ENCODE peak calls at places on chromosome 5, in nine cellular contexts. C is foreskin fibroblast; P is iris pigment epithelial cell; Y is GM18507; X is ACHN; R is Kasumi-1; B is activated CD4-positive, alpha-beta T cell treated with anti-CD3 and anti-CD28 coated beads, Interleukin-2, amount 50 U/mL, for 1 hour; M is NCI-H82; L is RPMI7951. T is an unnamed sample.

GRCh38 chr5:67165524-67166459 is 30.8 kb downstream of the CD180 start:
- DNase-seq in C (peak), P (peak), Y (peak), X (no peak), R (peak), B (peak), M (no peak), L (peak), T (peak)

GRCh38 chr5:160369990-160370712 is at the start of gene C1QTNF2:
- DNase-seq in C (peak), P (peak), Y (no peak), X (peak), R (no peak), B (no peak), M (no peak), L (peak), T (peak)

GRCh38 chr5:81553570-81554212 is 159.8 kb upstream of the ACOT12 start:
- DNase-seq in C (no peak), P (no peak), Y (no peak), X (no peak), R (no peak), B (no peak), M (no peak), L (no peak), T (no peak)

GRCh38 chr5:181243020-181243520 is 636 bp downstream of the RACK1 start:
- DNase-seq in C (peak), P (peak), Y (no peak), X (peak), R (no peak), B (peak), M (no peak), L (no peak), T (no peak)

GRCh38 chr5:137155621-137156020 is 343.5 kb downstream of the SPOCK1 start:
- DNase-seq in C (no peak), P (no peak), Y (no peak), X (no peak), R (no peak), B (no peak), M (no peak), L (no peak), T (no peak)

GRCh38 chr5:80600943-80601693 is 31.0 kb upstream of the ANKRD34B start:
- DNase-seq in C (no peak), P (no peak), Y (no peak), X (no peak), R (peak), B (no peak), M (no peak), L (no peak), T (no peak)

GRCh38 chr5:150000990-150001659 is 586 bp downstream of the HMGXB3 start:
- DNase-seq in C (peak), P (peak), Y (no peak), X (peak), R (no peak), B (peak), M (peak), L (peak), T (peak)

GRCh38 chr5:90483206-90483605 is 8.5 kb downstream of the POLR3G start:
- DNase-seq in C (no peak), P (peak), Y (no peak), X (no peak), R (no peak), B (no peak), M (no peak), L (no peak), T (no peak)

GRCh38 chr5:157690690-157691433 is 19.5 kb downstream of the C5orf52 start:
- DNase-seq in C (no peak), P (no peak), Y (no peak), X (no peak), R (no peak), B (no peak), M (no peak), L (no peak), T (no peak)

GRCh38 chr5:14545890-14546289 is 35.7 kb upstream of the OTULINL start:
- DNase-seq in C (no peak), P (no peak), Y (no peak), X (no peak), R (no peak), B (no peak), M (no peak), L (no peak), T (no peak)

GRCh38 chr5:133662578-133662977 is 50.2 kb upstream of the FSTL4 start:
- DNase-seq in C (no peak), P (no peak), Y (no peak), X (no peak), R (no peak), B (no peak), M (no peak), L (no peak), T (no peak)

GRCh38 chr5:154390096-154390495 is 55.7 kb upstream of the SAP30L start:
- DNase-seq in C (no peak), P (no peak), Y (no peak), X (peak), R (no peak), B (no peak), M (no peak), L (no peak), T (no peak)

GRCh38 chr5:219492-219891 is 1.4 kb downstream of the SDHA start:
- DNase-seq in C (peak), P (peak), Y (no peak), X (peak), R (peak), B (peak), M (peak), L (peak), T (no peak)

GRCh38 chr5:173139631-173140030 is 4.7 kb upstream of the BNIP1 start:
- DNase-seq in C (no peak), P (no peak), Y (no peak), X (no peak), R (no peak), B (no peak), M (no peak), L (no peak), T (no peak)

GRCh38 chr5:127998950-127999349 is 84.6 kb upstream of the SLC12A2 start:
- DNase-seq in C (no peak), P (no peak), Y (no peak), X (no peak), R (no peak), B (no peak), M (no peak), L (no peak), T (no peak)

GRCh38 chr5:746258-746761 is 38.2 kb downstream of the ZDHHC11B start:
- DNase-seq in C (no peak), P (no peak), Y (no peak), X (no peak), R (no peak), B (no peak), M (no peak), L (no peak), T (no peak)

GRCh38 chr5:126972062-126972895 is 58.1 kb downstream of the MARCHF3 start:
- DNase-seq in C (no peak), P (peak), Y (no peak), X (no peak), R (peak), B (no peak), M (no peak), L (no peak), T (no peak)

GRCh38 chr5:56851258-56851941 is 36.1 kb downstream of the MAP3K1 start:
- DNase-seq in C (peak), P (peak), Y (no peak), X (peak), R (no peak), B (no peak), M (no peak), L (no peak), T (no peak)

GRCh38 chr5:178108966-178109365 is 4.4 kb upstream of the N4BP3 start:
- DNase-seq in C (no peak), P (no peak), Y (no peak), X (no peak), R (no peak), B (no peak), M (no peak), L (no peak), T (no peak)

GRCh38 chr5:2507611-2508010 is 243.9 kb downstream of the IRX2 start:
- DNase-seq in C (no peak), P (no peak), Y (no peak), X (no peak), R (no peak), B (no peak), M (no peak), L (no peak), T (no peak)

GRCh38 chr5:14019768-14020167 is 75.3 kb upstream of the DNAH5 start:
- DNase-seq in C (no peak), P (no peak), Y (no peak), X (no peak), R (no peak), B (no peak), M (no peak), L (no peak), T (no peak)

GRCh38 chr5:72517961-72518690 is 10.9 kb upstream of the ZNF366 start:
- DNase-seq in C (peak), P (no peak), Y (no peak), X (no peak), R (peak), B (no peak), M (no peak), L (peak), T (peak)

GRCh38 chr5:82749453-82749852 is 327.7 kb downstream of the TMEM167A start:
- DNase-seq in C (peak), P (no peak), Y (no peak), X (no peak), R (no peak), B (no peak), M (no peak), L (peak), T (peak)

GRCh38 chr5:83645936-83646335 is 74.7 kb downstream of the HAPLN1 start:
- DNase-seq in C (peak), P (peak), Y (no peak), X (no peak), R (no peak), B (no peak), M (no peak), L (no peak), T (no peak)

GRCh38 chr5:6159864-6160199 is 218.5 kb downstream of the MED10 start:
- DNase-seq in C (no peak), P (no peak), Y (no peak), X (no peak), R (no peak), B (no peak), M (no peak), L (no peak), T (no peak)

GRCh38 chr5:160119142-160119904 is at the start of gene PWWP2A:
- DNase-seq in C (peak), P (peak), Y (peak), X (peak), R (peak), B (peak), M (peak), L (peak), T (peak)

GRCh38 chr5:179166886-179167841 is 107.0 kb downstream of the ZNF354C start:
- DNase-seq in C (peak), P (peak), Y (peak), X (no peak), R (peak), B (peak), M (peak), L (peak), T (peak)

GRCh38 chr5:118921946-118922345 is 66.4 kb downstream of the DTWD2 start:
- DNase-seq in C (no peak), P (no peak), Y (no peak), X (no peak), R (no peak), B (no peak), M (no peak), L (no peak), T (no peak)

GRCh38 chr5:169258372-169259000 is 42.5 kb downstream of the SLIT3 start:
- DNase-seq in C (peak), P (no peak), Y (no peak), X (no peak), R (no peak), B (no peak), M (no peak), L (peak), T (no peak)

GRCh38 chr5:115298811-115299210 is 2.4 kb upstream of the CCDC112 start:
- DNase-seq in C (no peak), P (no peak), Y (no peak), X (no peak), R (no peak), B (no peak), M (no peak), L (no peak), T (no peak)

GRCh38 chr5:38636626-38637025 is 80.2 kb upstream of the LIFR start:
- DNase-seq in C (no peak), P (no peak), Y (no peak), X (no peak), R (no peak), B (no peak), M (no peak), L (no peak), T (no peak)

GRCh38 chr5:168697034-168697720 is 118.0 kb upstream of the PANK3 start:
- DNase-seq in C (no peak), P (no peak), Y (no peak), X (no peak), R (no peak), B (no peak), M (no peak), L (no peak), T (no peak)

GRCh38 chr5:81232449-81233079 is 558 bp upstream of the CKMT2 start:
- DNase-seq in C (peak), P (peak), Y (no peak), X (no peak), R (no peak), B (no peak), M (no peak), L (peak), T (no peak)

GRCh38 chr5:113245427-113246052 is 189.2 kb downstream of the TSSK1B start:
- DNase-seq in C (no peak), P (no peak), Y (no peak), X (no peak), R (no peak), B (no peak), M (peak), L (no peak), T (no peak)

GRCh38 chr5:139952464-139953070 is 90.5 kb downstream of the NRG2 start:
- DNase-seq in C (no peak), P (no peak), Y (no peak), X (no peak), R (no peak), B (no peak), M (no peak), L (no peak), T (no peak)

GRCh38 chr5:69517763-69518212 is 25.2 kb downstream of the OCLN start:
- DNase-seq in C (peak), P (peak), Y (no peak), X (no peak), R (no peak), B (no peak), M (no peak), L (no peak), T (no peak)

GRCh38 chr5:18968966-18969365 is 1019.0 kb downstream of the CDH18 start:
- DNase-seq in C (no peak), P (peak), Y (no peak), X (no peak), R (no peak), B (no peak), M (no peak), L (no peak), T (no peak)

GRCh38 chr5:142065273-142065672 is 43.3 kb upstream of the NDFIP1 start:
- DNase-seq in C (peak), P (peak), Y (no peak), X (no peak), R (no peak), B (no peak), M (peak), L (peak), T (peak)